ENCODE peak calls at places on chromosomes 2 and 18, in six cellular contexts. Y is stomach; K is CD8-positive, alpha-beta memory T cell; F is heart right ventricle; T is RWPE2; E is foreskin fibroblast. X is an unnamed sample.

GRCh38 chr2:85516649-85517389 is 22.1 kb upstream of the MAT2A start:
- DNase-seq in Y (peak; percentile 78), K (no peak), F (no peak), T (no peak), E (no peak), X (no peak)

GRCh38 chr2:141557329-141558098 is 573.3 kb downstream of the LRP1B start:
- DNase-seq in Y (no peak), K (no peak), F (no peak), T (no peak), E (peak; percentile 71), X (peak; percentile 85)

GRCh38 chr2:173830169-173830568 is 135.0 kb downstream of the SP3 start:
- DNase-seq in Y (no peak), K (no peak), F (no peak), T (no peak), E (no peak), X (no peak)

GRCh38 chr2:29606105-29606871 is 315.1 kb downstream of the ALK start:
- DNase-seq in Y (no peak), K (no peak), F (no peak), T (no peak), E (peak; percentile 82), X (peak; percentile 71)

GRCh38 chr2:168691221-168691620 is 111.2 kb upstream of the NOSTRIN start:
- DNase-seq in Y (peak; percentile 30), K (no peak), F (no peak), T (no peak), E (no peak), X (no peak)

GRCh38 chr2:31567679-31568078 is 13.1 kb downstream of the SRD5A2 start:
- DNase-seq in Y (no peak), K (no peak), F (no peak), T (no peak), E (no peak), X (no peak)

GRCh38 chr2:207260947-207261346 is 95.2 kb upstream of the KLF7 start:
- DNase-seq in Y (no peak), K (no peak), F (no peak), T (no peak), E (no peak), X (no peak)

GRCh38 chr2:27705851-27706622 is 42.3 kb downstream of the SLC4A1AP start:
- DNase-seq in Y (peak; percentile 86), K (no peak), F (peak; percentile 27), T (peak; percentile 82), E (peak; percentile 95), X (peak; percentile 96)

GRCh38 chr18:49251451-49251850 is 209.0 kb downstream of the DYM start:
- DNase-seq in Y (no peak), K (no peak), F (no peak), T (no peak), E (no peak), X (no peak)

GRCh38 chr2:227414846-227415245 is 27.1 kb upstream of the SCYGR1 start:
- DNase-seq in Y (no peak), K (no peak), F (no peak), T (no peak), E (peak; percentile 14), X (no peak)

GRCh38 chr18:37487400-37487831 is 78.2 kb downstream of the CELF4 start:
- DNase-seq in Y (no peak), K (no peak), F (no peak), T (no peak), E (no peak), X (no peak)

GRCh38 chr2:121349721-121350401 is 64.9 kb upstream of the TFCP2L1 start:
- DNase-seq in Y (no peak), K (no peak), F (no peak), T (no peak), E (no peak), X (no peak)

GRCh38 chr2:49973917-49974368 is 819.6 kb upstream of the FSHR start:
- DNase-seq in Y (peak; percentile 45), K (peak; percentile 1), F (peak; percentile 56), T (no peak), E (no peak), X (peak; percentile 29)

GRCh38 chr2:73856214-73856613 is 27.5 kb downstream of the STAMBP start:
- DNase-seq in Y (no peak), K (no peak), F (no peak), T (no peak), E (peak; percentile 92), X (peak; percentile 96)

GRCh38 chr2:220504890-220505564 is 877.6 kb downstream of the SLC4A3 start:
- DNase-seq in Y (no peak), K (no peak), F (no peak), T (no peak), E (peak; percentile 71), X (peak; percentile 16)

GRCh38 chr2:72028996-72029395 is 118.7 kb downstream of the CYP26B1 start:
- DNase-seq in Y (peak; percentile 16), K (no peak), F (no peak), T (peak; percentile 23), E (no peak), X (no peak)

GRCh38 chr2:159938375-159938774 is 124.0 kb downstream of the PLA2R1 start:
- DNase-seq in Y (no peak), K (no peak), F (no peak), T (no peak), E (no peak), X (no peak)

DNA sequence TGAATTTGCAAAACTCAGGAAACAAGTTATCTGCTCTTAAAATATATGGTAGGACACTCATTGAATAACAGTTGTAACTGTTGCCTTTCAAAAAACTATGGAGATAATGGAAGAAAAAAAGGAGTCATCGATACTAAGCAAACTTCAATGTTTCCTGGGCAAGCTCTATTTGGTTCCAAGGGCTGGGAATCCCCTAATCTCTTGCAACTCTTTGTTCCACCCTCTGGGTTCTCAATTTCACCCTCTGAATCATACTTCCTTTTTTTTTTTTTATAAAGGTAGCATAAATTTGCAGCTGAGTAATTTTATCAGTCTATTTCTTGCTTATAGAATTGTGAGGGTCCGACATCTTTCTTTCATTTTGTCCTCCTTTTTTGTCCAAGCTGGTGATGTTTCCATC is 36.7 kb downstream of the SLC9A4 start:
- DNase-seq in Y (no peak), K (no peak), F (no peak), T (no peak), E (peak; percentile 1), X (no peak)
- H3K4me3 ChIP-seq in Y (no peak overlapping the region), K (no peak overlapping the region), F (no peak overlapping the region), T (no peak overlapping the region), E (no peak overlapping the region), X (no peak overlapping the region)

GRCh38 chr2:138275881-138276280 is 225.7 kb upstream of the SPOPL start:
- DNase-seq in Y (no peak), K (no peak), F (no peak), T (no peak), E (no peak), X (no peak)

GRCh38 chr2:138274421-138275291 is 226.9 kb upstream of the SPOPL start:
- DNase-seq in Y (no peak), K (no peak), F (no peak), T (peak; percentile 43), E (no peak), X (no peak)

GRCh38 chr2:138277062-138277461 is 224.5 kb upstream of the SPOPL start:
- DNase-seq in Y (no peak), K (no peak), F (no peak), T (no peak), E (no peak), X (no peak)

GRCh38 chr2:138275292-138275690 is 226.3 kb upstream of the SPOPL start:
- DNase-seq in Y (no peak), K (no peak), F (no peak), T (no peak), E (no peak), X (no peak)

DNA sequence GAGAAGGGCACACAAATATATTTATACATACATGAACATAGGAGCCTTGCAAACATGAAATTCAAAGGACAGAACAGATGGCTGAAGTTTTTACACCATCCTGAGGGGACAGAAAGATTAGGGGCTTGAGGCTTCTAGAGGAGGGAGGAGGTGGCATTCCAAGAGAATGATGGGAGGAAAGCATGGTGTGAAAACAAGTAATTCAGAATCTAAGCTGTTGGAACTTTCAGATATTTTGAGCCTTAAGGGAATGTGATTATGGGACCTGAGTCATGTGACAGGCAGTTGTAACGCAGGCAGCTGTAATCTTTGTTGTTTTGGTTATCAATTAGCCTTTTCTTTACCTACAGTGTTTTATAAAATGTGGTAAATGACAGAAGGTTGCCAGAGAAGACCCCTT is 225.2 kb upstream of the SPOPL start:
- DNase-seq in Y (no peak), K (no peak), F (no peak), T (no peak), E (no peak), X (no peak)
- H3K4me3 ChIP-seq in Y (no peak overlapping the region), K (no peak overlapping the region), F (no peak overlapping the region), T (no peak overlapping the region), E (no peak overlapping the region), X (no peak overlapping the region)

GRCh38 chr2:118479020-118479419 is 368.4 kb downstream of the EN1 start:
- DNase-seq in Y (no peak), K (no peak), F (no peak), T (no peak), E (no peak), X (no peak)

GRCh38 chr2:118475622-118476021 is 371.8 kb downstream of the EN1 start:
- DNase-seq in Y (no peak), K (no peak), F (no peak), T (no peak), E (no peak), X (no peak)

GRCh38 chr2:118477111-118477517 is 370.3 kb downstream of the EN1 start:
- DNase-seq in Y (no peak), K (no peak), F (no peak), T (no peak), E (no peak), X (no peak)

GRCh38 chr2:118481336-118481735 is 366.1 kb downstream of the EN1 start:
- DNase-seq in Y (no peak), K (no peak), F (no peak), T (no peak), E (no peak), X (no peak)
- H3K4me3 ChIP-seq in Y (no peak overlapping the region), K (no peak overlapping the region), F (no peak overlapping the region), T (no peak overlapping the region), E (no peak overlapping the region), X (no peak overlapping the region)

GRCh38 chr2:191566347-191566746 is 111.6 kb upstream of the NABP1 start:
- DNase-seq in Y (peak; percentile 77), K (peak; percentile 56), F (no peak), T (no peak), E (peak; percentile 41), X (no peak)
- H3K4me3 ChIP-seq in Y (no peak overlapping the region), K (no peak overlapping the region), F (no peak overlapping the region), T (no peak overlapping the region), E (no peak overlapping the region), X (no peak overlapping the region)

GRCh38 chr2:33134764-33135560 is 188.2 kb downstream of the LTBP1 start:
- DNase-seq in Y (no peak), K (no peak), F (no peak), T (no peak), E (no peak), X (no peak)
- H3K4me3 ChIP-seq in Y (peak overlapping the region; percentile 40), K (no peak overlapping the region), F (peak overlapping the region; percentile 45), T (peak overlapping the region; percentile 18), E (peak overlapping the region; percentile 66), X (peak overlapping the region; percentile 73)

GRCh38 chr18:907880-908512 is 3.3 kb downstream of the ADCYAP1 start:
- DNase-seq in Y (no peak), K (no peak), F (no peak), T (no peak), E (no peak), X (no peak)
- H3K4me3 ChIP-seq in Y (peak overlapping the region; percentile 39), K (no peak overlapping the region), F (peak overlapping the region; percentile 49), T (no peak overlapping the region), E (peak overlapping the region; percentile 34), X (peak overlapping the region; percentile 27)

X was measured in skeletal muscle cell.